ENCODE peak calls at places on chromosome 20, in eight cellular contexts. One of them, this sample, is unnamed.
A peak's percentile ranks its signal among the peaks of the same experiment; 100 is the strongest.

GRCh38 chr20:33663161-33664084 is 1.3 kb downstream of the C20orf144 start:
- DNase-seq in thoracic aorta: no peak
- DNase-seq in mucosa of descending colon: peak; percentile 91
- DNase-seq in RWPE2: peak; percentile 95
- DNase-seq in fibroblast of lung: peak; percentile 72
- DNase-seq in CD8-positive, alpha-beta T cell: peak; percentile 57
- DNase-seq in pancreas: peak; percentile 81
- DNase-seq in AG04449: no peak
- DNase-seq in this sample: peak; percentile 66

GRCh38 chr20:2767768-2768631 is 32.4 kb downstream of the CPXM1 start:
- DNase-seq in thoracic aorta: no peak
- DNase-seq in RWPE2: no peak
- DNase-seq in CD8-positive, alpha-beta T cell: no peak
- DNase-seq in mucosa of descending colon: no peak
- DNase-seq in fibroblast of lung: peak; percentile 70
- DNase-seq in pancreas: peak; percentile 90
- DNase-seq in AG04449: peak; percentile 9
- DNase-seq in this sample: peak; percentile 53

GRCh38 chr20:3172126-3172932 is 1.0 kb downstream of the LZTS3 start:
- DNase-seq in AG04449: no peak
- DNase-seq in thoracic aorta: no peak
- DNase-seq in RWPE2: no peak
- DNase-seq in pancreas: no peak
- DNase-seq in mucosa of descending colon: no peak
- DNase-seq in fibroblast of lung: no peak
- DNase-seq in CD8-positive, alpha-beta T cell: no peak
- DNase-seq in this sample: no peak

GRCh38 chr20:61297981-61298380 is 45.9 kb downstream of the CDH4 start:
- DNase-seq in RWPE2: peak; percentile 99
- DNase-seq in fibroblast of lung: peak; percentile 96
- DNase-seq in pancreas: no peak
- DNase-seq in mucosa of descending colon: no peak
- DNase-seq in CD8-positive, alpha-beta T cell: no peak
- DNase-seq in AG04449: no peak
- DNase-seq in thoracic aorta: no peak
- DNase-seq in this sample: no peak

GRCh38 chr20:25009218-25010145 is 16.9 kb upstream of the APMAP start:
- DNase-seq in thoracic aorta: no peak
- DNase-seq in CD8-positive, alpha-beta T cell: no peak
- DNase-seq in AG04449: no peak
- DNase-seq in RWPE2: no peak
- DNase-seq in mucosa of descending colon: no peak
- DNase-seq in fibroblast of lung: peak; percentile 57
- DNase-seq in pancreas: peak; percentile 37
- DNase-seq in this sample: no peak

GRCh38 chr20:5719861-5720401 is 30.3 kb upstream of the SHLD1 start:
- DNase-seq in fibroblast of lung: peak; percentile 50
- DNase-seq in CD8-positive, alpha-beta T cell: no peak
- DNase-seq in mucosa of descending colon: no peak
- DNase-seq in RWPE2: no peak
- DNase-seq in thoracic aorta: no peak
- DNase-seq in AG04449: no peak
- DNase-seq in pancreas: no peak
- DNase-seq in this sample: peak; percentile 65

GRCh38 chr20:11891081-11891826 is 26.4 kb upstream of the BTBD3 start:
- DNase-seq in mucosa of descending colon: peak; percentile 75
- DNase-seq in RWPE2: no peak
- DNase-seq in fibroblast of lung: peak; percentile 49
- DNase-seq in pancreas: peak; percentile 57
- DNase-seq in thoracic aorta: peak; percentile 5
- DNase-seq in AG04449: no peak
- DNase-seq in CD8-positive, alpha-beta T cell: no peak
- DNase-seq in this sample: peak; percentile 31

GRCh38 chr20:12153616-12154015 is 235.9 kb downstream of the BTBD3 start:
- DNase-seq in mucosa of descending colon: no peak
- DNase-seq in AG04449: no peak
- DNase-seq in RWPE2: no peak
- DNase-seq in thoracic aorta: no peak
- DNase-seq in CD8-positive, alpha-beta T cell: no peak
- DNase-seq in pancreas: no peak
- DNase-seq in fibroblast of lung: peak; percentile 81
- DNase-seq in this sample: peak; percentile 73

GRCh38 chr20:59565768-59566461 is 38.4 kb upstream of the PHACTR3 start:
- DNase-seq in CD8-positive, alpha-beta T cell: no peak
- DNase-seq in mucosa of descending colon: no peak
- DNase-seq in fibroblast of lung: no peak
- DNase-seq in thoracic aorta: no peak
- DNase-seq in AG04449: no peak
- DNase-seq in RWPE2: peak; percentile 73
- DNase-seq in pancreas: no peak
- DNase-seq in this sample: no peak

GRCh38 chr20:31721408-31722332 is 998 bp downstream of the BCL2L1 start:
- DNase-seq in RWPE2: peak; percentile 83
- DNase-seq in fibroblast of lung: no peak
- DNase-seq in pancreas: peak; percentile 44
- DNase-seq in AG04449: no peak
- DNase-seq in CD8-positive, alpha-beta T cell: no peak
- DNase-seq in mucosa of descending colon: peak; percentile 66
- DNase-seq in thoracic aorta: no peak
- DNase-seq in this sample: no peak

GRCh38 chr20:55415567-55416142 is 589.7 kb downstream of the CBLN4 start:
- DNase-seq in CD8-positive, alpha-beta T cell: no peak
- DNase-seq in thoracic aorta: no peak
- DNase-seq in pancreas: no peak
- DNase-seq in fibroblast of lung: peak; percentile 1
- DNase-seq in AG04449: no peak
- DNase-seq in RWPE2: no peak
- DNase-seq in mucosa of descending colon: no peak
- DNase-seq in this sample: no peak

GRCh38 chr20:33811763-33812672 is 870 bp downstream of the CHMP4B start:
- DNase-seq in mucosa of descending colon: peak; percentile 58
- DNase-seq in RWPE2: peak; percentile 93
- DNase-seq in AG04449: peak; percentile 61
- DNase-seq in thoracic aorta: peak; percentile 63
- DNase-seq in CD8-positive, alpha-beta T cell: no peak
- DNase-seq in pancreas: peak; percentile 54
- DNase-seq in fibroblast of lung: peak; percentile 81
- DNase-seq in this sample: peak; percentile 82

GRCh38 chr20:13960119-13960518 is 30.3 kb downstream of the SEL1L2 start:
- DNase-seq in AG04449: no peak
- DNase-seq in RWPE2: no peak
- DNase-seq in fibroblast of lung: no peak
- DNase-seq in pancreas: no peak
- DNase-seq in thoracic aorta: no peak
- DNase-seq in CD8-positive, alpha-beta T cell: no peak
- DNase-seq in mucosa of descending colon: no peak
- DNase-seq in this sample: no peak

GRCh38 chr20:53940883-53941546 is 129.4 kb downstream of the BCAS1 start:
- DNase-seq in fibroblast of lung: peak; percentile 96
- DNase-seq in pancreas: no peak
- DNase-seq in mucosa of descending colon: peak; percentile 70
- DNase-seq in AG04449: peak; percentile 64
- DNase-seq in thoracic aorta: no peak
- DNase-seq in CD8-positive, alpha-beta T cell: no peak
- DNase-seq in RWPE2: no peak
- DNase-seq in this sample: peak; percentile 91

GRCh38 chr20:55054443-55054842 is 579.0 kb downstream of the DOK5 start:
- DNase-seq in pancreas: no peak
- DNase-seq in fibroblast of lung: peak; percentile 78
- DNase-seq in mucosa of descending colon: no peak
- DNase-seq in AG04449: no peak
- DNase-seq in thoracic aorta: no peak
- DNase-seq in CD8-positive, alpha-beta T cell: no peak
- DNase-seq in RWPE2: no peak
- DNase-seq in this sample: no peak

GRCh38 chr20:41697861-41698559 is 79.8 kb upstream of the CHD6 start:
- DNase-seq in mucosa of descending colon: no peak
- DNase-seq in AG04449: no peak
- DNase-seq in fibroblast of lung: peak; percentile 14
- DNase-seq in thoracic aorta: no peak
- DNase-seq in CD8-positive, alpha-beta T cell: no peak
- DNase-seq in RWPE2: no peak
- DNase-seq in pancreas: no peak
- DNase-seq in this sample: peak; percentile 55

GRCh38 chr20:32820000-32820697 is 395 bp downstream of the MAPRE1 start:
- DNase-seq in RWPE2: peak; percentile 87
- DNase-seq in mucosa of descending colon: no peak
- DNase-seq in fibroblast of lung: peak; percentile 56
- DNase-seq in thoracic aorta: peak; percentile 5
- DNase-seq in AG04449: no peak
- DNase-seq in CD8-positive, alpha-beta T cell: peak; percentile 78
- DNase-seq in pancreas: peak; percentile 78
- DNase-seq in this sample: peak; percentile 56

GRCh38 chr20:48822879-48823385 is 4.9 kb downstream of the PREX1 start:
- DNase-seq in AG04449: no peak
- DNase-seq in thoracic aorta: no peak
- DNase-seq in fibroblast of lung: no peak
- DNase-seq in CD8-positive, alpha-beta T cell: no peak
- DNase-seq in mucosa of descending colon: no peak
- DNase-seq in RWPE2: no peak
- DNase-seq in pancreas: no peak
- DNase-seq in this sample: no peak
- H3K4me3 ChIP-seq in AG04449: no peak overlapping the region
- H3K4me3 ChIP-seq in thoracic aorta: peak overlapping the region; percentile 24
- H3K4me3 ChIP-seq in fibroblast of lung: no peak overlapping the region
- H3K4me3 ChIP-seq in CD8-positive, alpha-beta T cell: peak overlapping the region; percentile 65
- H3K4me3 ChIP-seq in mucosa of descending colon: no peak overlapping the region
- H3K4me3 ChIP-seq in RWPE2: no peak overlapping the region
- H3K4me3 ChIP-seq in pancreas: no peak overlapping the region
- H3K4me3 ChIP-seq in this sample: no peak overlapping the region

DNA sequence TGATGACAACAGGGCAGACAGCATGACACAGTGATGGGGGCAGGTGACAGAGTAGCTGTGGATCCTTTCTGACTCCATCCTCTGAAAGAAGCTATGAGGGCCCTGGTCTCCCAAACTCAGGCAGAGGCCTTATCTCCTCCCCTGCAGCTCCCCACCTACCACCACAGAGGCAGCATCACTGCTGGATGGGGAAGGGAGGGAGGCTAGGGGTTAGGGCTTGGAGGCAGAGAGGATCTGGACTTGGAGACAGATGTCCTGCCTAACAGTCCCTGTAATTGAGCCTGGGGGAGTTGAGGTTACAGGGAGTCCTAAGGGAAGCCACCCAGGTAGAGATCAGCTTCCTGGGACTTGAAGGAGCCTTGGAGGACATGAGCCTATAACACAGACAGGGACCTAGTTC is 37.9 kb downstream of the FAM110A start:
- DNase-seq in pancreas: no peak
- DNase-seq in thoracic aorta: no peak
- DNase-seq in fibroblast of lung: no peak
- DNase-seq in AG04449: no peak
- DNase-seq in RWPE2: no peak
- DNase-seq in mucosa of descending colon: no peak
- DNase-seq in CD8-positive, alpha-beta T cell: no peak
- DNase-seq in this sample: no peak
- TF ChIP-seq CTCF in pancreas: no peak
- TF ChIP-seq CTCF in thoracic aorta: no peak
- TF ChIP-seq CTCF in fibroblast of lung: no peak
- TF ChIP-seq CTCF in AG04449: no peak
- TF ChIP-seq CTCF in RWPE2: no peak
- TF ChIP-seq CTCF in mucosa of descending colon: no peak
- TF ChIP-seq CTCF in CD8-positive, alpha-beta T cell: no peak
- TF ChIP-seq CTCF in this sample: no peak

GRCh38 chr20:407097-407952 is 774 bp upstream of the RBCK1 start:
- DNase-seq in CD8-positive, alpha-beta T cell: no peak
- DNase-seq in mucosa of descending colon: peak; percentile 85
- DNase-seq in pancreas: peak; percentile 80
- DNase-seq in thoracic aorta: peak; percentile 23
- DNase-seq in RWPE2: no peak
- DNase-seq in fibroblast of lung: peak; percentile 71
- DNase-seq in AG04449: no peak
- DNase-seq in this sample: peak; percentile 75

GRCh38 chr20:407953-408842 is at the start of gene RBCK1:
- DNase-seq in CD8-positive, alpha-beta T cell: peak; percentile 80
- DNase-seq in mucosa of descending colon: peak; percentile 93
- DNase-seq in thoracic aorta: peak; percentile 34
- DNase-seq in pancreas: peak; percentile 87
- DNase-seq in fibroblast of lung: peak; percentile 74
- DNase-seq in AG04449: peak; percentile 12
- DNase-seq in RWPE2: no peak
- DNase-seq in this sample: peak; percentile 76

GRCh38 chr20:408843-409696 is 971 bp downstream of the RBCK1 start:
- DNase-seq in CD8-positive, alpha-beta T cell: no peak
- DNase-seq in RWPE2: no peak
- DNase-seq in AG04449: no peak
- DNase-seq in thoracic aorta: no peak
- DNase-seq in mucosa of descending colon: no peak
- DNase-seq in pancreas: no peak
- DNase-seq in fibroblast of lung: no peak
- DNase-seq in this sample: no peak

GRCh38 chr20:404088-404487 is 4.0 kb upstream of the RBCK1 start:
- DNase-seq in RWPE2: no peak
- DNase-seq in mucosa of descending colon: no peak
- DNase-seq in thoracic aorta: no peak
- DNase-seq in pancreas: no peak
- DNase-seq in fibroblast of lung: no peak
- DNase-seq in AG04449: no peak
- DNase-seq in CD8-positive, alpha-beta T cell: no peak
- DNase-seq in this sample: no peak

DNA sequence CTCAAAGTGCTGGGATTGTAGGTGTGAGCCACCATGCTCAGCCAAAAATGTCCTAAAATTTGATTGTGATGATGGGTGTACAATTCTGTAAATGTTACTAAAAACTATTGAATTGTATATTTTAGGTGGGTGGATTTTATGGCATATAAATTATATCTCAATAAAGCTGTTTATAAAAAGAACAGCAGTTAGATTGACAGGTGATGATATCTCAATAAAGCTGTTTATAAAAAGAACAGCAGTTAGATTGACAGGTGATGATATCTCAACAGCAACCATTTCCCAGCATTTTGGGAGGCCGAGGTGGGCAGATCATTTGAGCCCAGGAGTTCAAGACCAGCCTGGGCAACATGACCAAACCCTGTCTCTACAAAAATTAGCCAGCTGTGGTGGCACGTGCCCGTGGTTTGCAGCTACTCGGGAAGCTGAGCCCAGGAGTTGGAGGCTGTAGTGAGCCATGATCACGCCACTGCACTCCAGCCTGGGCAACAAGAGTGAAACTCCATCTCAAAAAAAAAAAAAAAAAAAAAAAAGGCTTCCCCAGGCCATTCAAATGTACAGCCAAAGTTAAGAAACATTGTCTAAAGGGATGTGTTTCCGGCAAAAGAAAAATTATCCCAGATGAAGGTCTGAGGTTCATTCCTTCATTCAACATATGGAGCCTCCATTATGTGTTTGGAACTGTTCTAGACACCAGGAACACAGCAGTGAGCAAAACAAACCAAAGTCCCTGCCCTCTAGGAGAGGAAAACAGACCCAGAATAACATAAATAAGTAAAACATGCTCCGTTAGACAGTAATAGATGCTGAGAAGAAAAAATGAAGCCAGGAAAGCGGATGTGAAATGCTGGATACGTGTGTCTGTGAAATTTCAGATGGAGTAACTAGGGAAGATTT is 1.7 kb upstream of the RBCK1 start:
- DNase-seq in thoracic aorta: no peak
- DNase-seq in fibroblast of lung: no peak
- DNase-seq in RWPE2: no peak
- DNase-seq in AG04449: no peak
- DNase-seq in pancreas: no peak
- DNase-seq in mucosa of descending colon: no peak
- DNase-seq in CD8-positive, alpha-beta T cell: no peak
- DNase-seq in this sample: no peak
- H3K4me3 ChIP-seq in thoracic aorta: peak overlapping the region; percentile 100
- H3K4me3 ChIP-seq in fibroblast of lung: no peak overlapping the region
- H3K4me3 ChIP-seq in RWPE2: no peak overlapping the region
- H3K4me3 ChIP-seq in AG04449: no peak overlapping the region
- H3K4me3 ChIP-seq in pancreas: no peak overlapping the region
- H3K4me3 ChIP-seq in mucosa of descending colon: no peak overlapping the region
- H3K4me3 ChIP-seq in CD8-positive, alpha-beta T cell: no peak overlapping the region
- H3K4me3 ChIP-seq in this sample: no peak overlapping the region

GRCh38 chr20:46539113-46539512 is 11.3 kb downstream of the OCSTAMP start:
- DNase-seq in RWPE2: no peak
- DNase-seq in CD8-positive, alpha-beta T cell: no peak
- DNase-seq in pancreas: no peak
- DNase-seq in thoracic aorta: no peak
- DNase-seq in fibroblast of lung: no peak
- DNase-seq in AG04449: no peak
- DNase-seq in mucosa of descending colon: no peak
- DNase-seq in this sample: no peak
- TF ChIP-seq CTCF in RWPE2: no peak
- TF ChIP-seq CTCF in CD8-positive, alpha-beta T cell: no peak
- TF ChIP-seq CTCF in pancreas: no peak
- TF ChIP-seq CTCF in thoracic aorta: no peak
- TF ChIP-seq CTCF in fibroblast of lung: peak; percentile 9
- TF ChIP-seq CTCF in AG04449: no peak
- TF ChIP-seq CTCF in mucosa of descending colon: no peak
- TF ChIP-seq CTCF in this sample: peak; percentile 5

This sample was measured in fibroblast of pulmonary artery.